ENCODE peak calls at places on chromosomes 4 and X, in ten cellular contexts. B is heart left ventricle, C is brain microvascular endothelial cell, G is HCT116, A is mammary epithelial cell, D is astrocyte of the spinal cord, E is breast epithelium, O is RWPE1, I is fibroblast of pulmonary artery, P is NB4. Z is an unnamed sample.

GRCh38 chr4:62914758-62915157 is 1494.5 kb downstream of the TECRL start:
- DNase-seq in D (no peak), P (no peak), B (no peak), C (no peak), O (no peak), I (no peak), E (no peak), G (no peak), A (no peak), Z (no peak)

GRCh38 chr4:6123976-6124375 is 76.4 kb downstream of the JAKMIP1 start:
- DNase-seq in E (no peak), P (no peak), A (no peak), B (no peak), I (no peak), O (no peak), D (no peak), C (no peak), G (no peak), Z (no peak)

GRCh38 chrX:108097380-108097779 is 5.8 kb downstream of the ATG4A start:
- DNase-seq in C (no peak), E (no peak), D (no peak), B (no peak), I (no peak), A (no peak), P (no peak), G (no peak), O (no peak), Z (no peak)

GRCh38 chr4:184807797-184808718 is 17.7 kb downstream of the ACSL1 start:
- DNase-seq in B (peak), E (peak), I (peak), O (no peak), C (peak), G (no peak), P (no peak), D (peak), A (peak), Z (peak)

GRCh38 chrX:47854474-47854873 is 17.8 kb downstream of the ZNF81 start:
- DNase-seq in C (peak), B (peak), P (peak), D (peak), A (peak), O (no peak), G (no peak), E (no peak), I (peak), Z (peak)

GRCh38 chr4:102732678-102733445 is 27.9 kb downstream of the MANBA start:
- DNase-seq in C (no peak), D (no peak), G (no peak), B (no peak), I (no peak), A (no peak), O (no peak), P (no peak), E (no peak), Z (no peak)

GRCh38 chr4:153413827-153414226 is 52.3 kb upstream of the TMEM131L start:
- DNase-seq in B (no peak), I (no peak), O (no peak), C (no peak), G (no peak), E (no peak), A (no peak), P (no peak), D (no peak), Z (no peak)

GRCh38 chr4:38664704-38665401 is 854 bp downstream of the KLF3 start:
- DNase-seq in O (peak), G (no peak), A (peak), I (peak), B (peak), E (peak), C (no peak), D (peak), P (peak), Z (peak)

DNA sequence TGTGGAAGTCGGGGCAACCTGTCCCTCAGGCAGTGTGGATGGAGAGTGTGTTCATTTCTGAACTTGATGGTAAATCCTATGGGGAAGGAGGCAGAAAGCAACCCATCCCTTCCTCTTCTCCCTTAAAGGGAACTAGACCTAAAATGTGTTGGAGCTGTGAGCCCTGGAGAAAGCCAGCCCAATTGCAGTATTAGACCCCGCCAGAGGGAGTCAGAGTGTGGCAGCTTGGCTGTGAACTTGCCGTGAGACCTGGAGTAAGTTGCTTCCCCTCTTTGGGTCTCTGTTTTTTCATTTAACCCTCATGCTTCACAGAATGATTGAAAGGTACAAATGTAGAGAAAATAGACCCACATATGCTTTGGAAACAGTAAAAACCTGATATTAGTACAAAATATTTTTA is 108.7 kb upstream of the PAK3 start:
- DNase-seq in D (no peak), C (no peak), I (no peak), G (no peak), O (no peak), A (no peak), P (peak), E (no peak), B (no peak), Z (no peak)
- TF ChIP-seq CTCF in D (peak), C (peak), I (peak), G (peak), O (no peak), A (peak), P (peak), E (no peak), B (no peak), Z (no peak)

GRCh38 chr4:39697740-39698423 is at the start of gene UBE2K:
- DNase-seq in E (peak), P (peak), D (peak), A (peak), I (peak), O (peak), B (peak), G (peak), C (peak), Z (peak)
- TF ChIP-seq CTCF in E (no peak), P (no peak), D (no peak), A (no peak), I (no peak), O (no peak), B (no peak), G (no peak), C (no peak), Z (no peak)

GRCh38 chrX:134526399-134526798 is 66.4 kb downstream of the HPRT1 start:
- DNase-seq in C (no peak), A (no peak), I (no peak), P (no peak), D (peak), B (no peak), E (no peak), O (peak), G (no peak), Z (no peak)

GRCh38 chrX:134524181-134524580 is 64.2 kb downstream of the HPRT1 start:
- DNase-seq in I (no peak), B (no peak), E (no peak), O (no peak), G (no peak), C (no peak), A (no peak), P (no peak), D (no peak), Z (no peak)

GRCh38 chrX:134525086-134525792 is 65.3 kb downstream of the HPRT1 start:
- DNase-seq in O (no peak), E (no peak), D (peak), B (no peak), C (peak), G (peak), P (no peak), A (no peak), I (no peak), Z (no peak)

GRCh38 chrX:134520860-134521390 is 61.0 kb downstream of the HPRT1 start:
- DNase-seq in G (peak), C (peak), I (peak), B (no peak), O (peak), P (peak), E (no peak), A (peak), D (peak), Z (peak)
- TF ChIP-seq CTCF in G (peak), C (peak), I (peak), B (peak), O (peak), P (peak), E (peak), A (peak), D (peak), Z (peak)

DNA sequence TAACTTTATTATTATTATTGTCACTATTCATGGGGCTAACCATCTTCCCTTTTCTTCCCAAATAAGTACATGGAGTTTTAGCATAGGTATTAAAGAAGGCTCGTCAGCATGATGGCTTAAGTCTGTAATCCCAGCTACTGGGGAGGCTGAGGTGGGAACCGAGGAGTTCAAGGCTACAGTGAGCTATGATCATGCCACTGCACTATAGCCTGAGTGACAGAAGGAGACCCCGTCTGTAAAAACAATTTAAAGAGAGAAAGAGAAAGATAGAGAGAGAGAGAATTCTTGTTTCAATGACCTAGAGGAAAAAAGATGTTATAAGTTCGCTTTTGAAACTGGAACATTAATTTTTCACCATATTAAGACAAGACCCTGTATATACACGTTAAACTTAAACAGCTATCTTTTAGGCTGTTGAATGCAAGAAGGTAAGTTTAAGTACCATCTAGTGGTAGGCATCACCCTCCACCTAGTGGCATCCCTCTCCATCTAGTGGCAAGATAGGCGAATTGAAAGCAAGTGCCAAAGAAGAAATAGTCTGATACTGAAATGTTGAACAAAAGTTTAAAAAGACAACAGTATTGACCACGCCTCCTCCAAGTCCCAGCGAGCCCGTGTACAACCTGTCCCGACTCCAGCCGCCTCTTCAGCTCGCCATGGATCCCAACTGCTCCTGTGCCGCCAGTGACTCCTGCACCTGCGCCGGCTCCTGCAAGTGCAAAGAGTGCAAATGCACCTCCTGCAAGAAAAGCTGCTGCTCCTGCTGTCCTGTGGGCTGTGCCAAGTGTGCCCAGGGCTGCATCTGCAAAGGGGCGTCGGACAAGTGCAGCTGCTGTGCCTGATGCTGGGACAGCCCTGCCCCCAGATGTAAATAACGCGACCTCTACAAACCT is 26.0 kb upstream of the YTHDC1 start:
- DNase-seq in B (no peak), E (no peak), A (peak), G (peak), C (peak), I (peak), D (peak), P (peak), O (peak), Z (peak)
- TF ChIP-seq CTCF in B (peak), E (peak), A (peak), G (peak), C (peak), I (peak), D (peak), P (peak), O (peak), Z (peak)

GRCh38 chrX:111127038-111127437 is 31.0 kb downstream of the PAK3 start:
- DNase-seq in B (no peak), D (no peak), G (no peak), I (no peak), O (no peak), A (no peak), P (no peak), C (no peak), E (no peak), Z (no peak)

GRCh38 chrX:111124418-111124817 is 28.4 kb downstream of the PAK3 start:
- DNase-seq in G (no peak), I (no peak), A (no peak), B (no peak), D (no peak), E (no peak), C (no peak), P (no peak), O (no peak), Z (no peak)

GRCh38 chrX:111123606-111124179 is 27.7 kb downstream of the PAK3 start:
- DNase-seq in E (no peak), B (no peak), O (no peak), A (no peak), D (no peak), P (no peak), C (no peak), G (no peak), I (no peak), Z (no peak)

GRCh38 chrX:111119341-111119740 is 23.4 kb downstream of the PAK3 start:
- DNase-seq in E (no peak), G (no peak), O (no peak), P (no peak), I (no peak), C (no peak), A (no peak), B (no peak), D (no peak), Z (no peak)

GRCh38 chrX:111123125-111123524 is 27.1 kb downstream of the PAK3 start:
- DNase-seq in D (no peak), E (no peak), B (no peak), A (no peak), O (no peak), I (no peak), G (no peak), P (no peak), C (no peak), Z (no peak)
- TF ChIP-seq CTCF in D (no peak), E (no peak), B (no peak), A (no peak), O (no peak), I (no peak), G (no peak), P (no peak), C (no peak), Z (no peak)

DNA sequence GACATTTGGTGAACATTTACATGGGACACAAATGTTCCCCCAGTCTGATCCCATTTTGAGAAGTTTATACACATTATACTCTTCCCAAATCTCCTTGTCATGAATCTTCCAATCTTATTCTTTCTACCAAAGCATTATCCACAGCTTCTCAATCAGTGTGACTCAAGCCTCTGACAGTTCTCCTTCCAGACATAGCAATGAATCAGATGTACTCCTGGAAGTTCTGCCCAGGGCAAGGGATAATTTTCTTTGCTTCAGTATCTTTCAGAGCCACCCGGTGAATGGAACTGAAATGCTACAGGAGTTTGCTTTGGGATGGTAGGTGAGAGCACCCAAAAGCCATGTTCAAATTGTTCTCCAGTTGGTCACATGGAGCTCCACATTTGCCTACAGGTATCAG is 145.5 kb downstream of the ANXA5 start:
- DNase-seq in E (no peak), I (no peak), C (peak), D (peak), B (no peak), O (peak), A (peak), G (no peak), P (no peak), Z (no peak)
- TF ChIP-seq CTCF in E (no peak), I (no peak), C (no peak), D (no peak), B (no peak), O (no peak), A (no peak), G (no peak), P (no peak), Z (no peak)

GRCh38 chr4:145887241-145887964 is 51.2 kb downstream of the ZNF827 start:
- DNase-seq in G (no peak), I (peak), O (no peak), E (no peak), B (peak), P (no peak), D (peak), A (no peak), C (peak), Z (no peak)
- TF ChIP-seq CTCF in G (no peak), I (no peak), O (no peak), E (no peak), B (peak), P (no peak), D (no peak), A (no peak), C (no peak), Z (no peak)

GRCh38 chr4:70315928-70316327 is 18.9 kb upstream of the CABS1 start:
- DNase-seq in D (no peak), O (no peak), P (no peak), G (peak), I (no peak), B (no peak), E (no peak), C (no peak), A (no peak), Z (no peak)
- TF ChIP-seq CTCF in D (no peak), O (no peak), P (no peak), G (no peak), I (no peak), B (no peak), E (no peak), C (no peak), A (peak), Z (no peak)

GRCh38 chrX:133699023-133699728 is 283.9 kb upstream of the GPC4 start:
- DNase-seq in I (no peak), G (no peak), B (no peak), O (no peak), P (no peak), E (no peak), D (peak), A (no peak), C (no peak), Z (peak)

GRCh38 chrX:133697656-133698055 is 282.4 kb upstream of the GPC4 start:
- DNase-seq in A (no peak), I (peak), G (no peak), P (no peak), C (no peak), E (no peak), B (no peak), O (no peak), D (no peak), Z (no peak)

GRCh38 chrX:133702230-133702629 is 283.2 kb downstream of the GPC3 start:
- DNase-seq in D (no peak), C (no peak), O (no peak), P (no peak), B (no peak), E (no peak), A (no peak), G (no peak), I (no peak), Z (no peak)

DNA sequence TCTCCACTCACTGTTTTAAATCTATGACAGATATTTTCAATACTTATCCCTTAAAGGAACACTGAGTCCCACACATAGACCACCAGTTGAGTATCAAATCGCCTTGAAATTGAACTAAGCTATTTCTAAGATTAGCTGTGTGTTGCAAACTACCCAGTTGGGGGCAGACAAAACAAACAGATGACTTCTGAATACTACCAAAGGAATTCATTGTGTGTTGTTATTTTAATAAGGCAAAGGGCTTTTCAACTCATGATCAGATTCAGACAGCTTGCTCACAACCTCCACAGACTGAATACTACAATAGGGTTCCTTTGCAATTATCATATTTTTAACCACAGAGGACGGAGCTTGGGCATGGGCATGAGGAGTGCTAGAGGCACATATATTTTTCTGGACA is 283.0 kb upstream of the GPC4 start:
- DNase-seq in I (peak), C (peak), B (no peak), D (peak), E (no peak), P (no peak), O (peak), A (no peak), G (no peak), Z (peak)
- TF ChIP-seq CTCF in I (peak), C (peak), B (no peak), D (no peak), E (no peak), P (no peak), O (no peak), A (peak), G (no peak), Z (no peak)

Z was measured in testis.